ENCODE peak calls at places on chromosome 22, in five cellular contexts. G is mesenchymal stem cell, D is head of caudate nucleus, P is C1 segment of cervical spinal cord, L is mucosa of gallbladder. W is an unnamed sample.

GRCh38 chr22:19330865-19331418 is 39.4 kb upstream of the CLTCL1 start:
- DNase-seq in L (no peak), D (no peak), G (no peak), P (no peak), W (no peak)

GRCh38 chr22:22390989-22391388 is 117.6 kb downstream of the ZNF280B start:
- DNase-seq in L (no peak), P (no peak), G (no peak), D (no peak), W (no peak)

GRCh38 chr22:17980013-17980510 is 44.3 kb downstream of the MICAL3 start:
- DNase-seq in P (no peak), L (no peak), D (no peak), G (no peak), W (no peak)

GRCh38 chr22:38029370-38029769 is 27.8 kb upstream of the PICK1 start:
- DNase-seq in L (no peak), P (no peak), D (no peak), G (no peak), W (no peak)

GRCh38 chr22:39360674-39361413 is 11.1 kb downstream of the SYNGR1 start:
- DNase-seq in L (peak), P (no peak), G (no peak), D (no peak), W (peak)

GRCh38 chr22:38428714-38429113 is 26.3 kb downstream of the KCNJ4 start:
- DNase-seq in P (no peak), L (no peak), D (no peak), G (no peak), W (no peak)

GRCh38 chr22:24145446-24146189 is 35.7 kb upstream of the SUSD2 start:
- DNase-seq in G (no peak), P (no peak), L (no peak), D (no peak), W (no peak)

GRCh38 chr22:44691796-44692661 is 10.0 kb upstream of the PRR5 start:
- DNase-seq in P (no peak), G (no peak), D (no peak), L (no peak), W (no peak)

GRCh38 chr22:36770116-36770945 is 5.6 kb downstream of the IFT27 start:
- DNase-seq in D (no peak), L (no peak), P (no peak), G (no peak), W (no peak)

GRCh38 chr22:48486163-48486957 is 1341.3 kb downstream of the BRD1 start:
- DNase-seq in L (no peak), P (no peak), G (no peak), D (no peak), W (no peak)

GRCh38 chr22:37507731-37508130 is 11.5 kb downstream of the CARD10 start:
- DNase-seq in L (no peak), G (no peak), D (no peak), P (no peak), W (no peak)

GRCh38 chr22:28976588-28976987 is 85.0 kb downstream of the C22orf31 start:
- DNase-seq in D (no peak), L (no peak), G (peak), P (no peak), W (no peak)

GRCh38 chr22:46079861-46080821 is 70.2 kb upstream of the PPARA start:
- DNase-seq in G (no peak), P (peak), L (no peak), D (peak), W (no peak)

GRCh38 chr22:44109417-44109816 is 71.3 kb upstream of the PARVG start:
- DNase-seq in G (no peak), P (no peak), L (no peak), D (no peak), W (no peak)

GRCh38 chr22:37485006-37485713 is 1.0 kb downstream of the MFNG start:
- DNase-seq in D (no peak), G (no peak), P (peak), L (no peak), W (no peak)

GRCh38 chr22:49186293-49186692 is 641.4 kb downstream of the BRD1 start:
- DNase-seq in L (no peak), G (no peak), D (no peak), P (no peak), W (no peak)

GRCh38 chr22:39643311-39644083 is 72.9 kb downstream of the CACNA1I start:
- DNase-seq in G (no peak), P (no peak), L (no peak), D (no peak), W (no peak)

GRCh38 chr22:29722151-29722550 is 2.3 kb downstream of the CABP7 start:
- DNase-seq in P (no peak), L (no peak), G (no peak), D (no peak), W (no peak)

GRCh38 chr22:43273902-43274484 is 69.2 kb downstream of the SCUBE1 start:
- DNase-seq in G (peak), P (peak), L (peak), D (peak), W (no peak)

GRCh38 chr22:23850136-23850611 is 7.5 kb upstream of the SLC2A11 start:
- DNase-seq in G (no peak), D (no peak), L (peak), P (no peak), W (no peak)

GRCh38 chr22:29313126-29314071 is 2.1 kb downstream of the RASL10A start:
- DNase-seq in L (no peak), P (no peak), D (no peak), G (peak), W (no peak)

GRCh38 chr22:48254311-48254873 is 1491.9 kb downstream of the TBC1D22A start:
- DNase-seq in P (no peak), G (no peak), D (no peak), L (no peak), W (no peak)

GRCh38 chr22:27617214-27617881 is 184.2 kb downstream of the MN1 start:
- DNase-seq in D (no peak), P (no peak), G (no peak), L (no peak), W (no peak)

GRCh38 chr22:33788927-33789326 is 131.3 kb downstream of the LARGE1 start:
- DNase-seq in P (no peak), D (no peak), L (no peak), G (no peak), W (no peak)